ENCODE peak calls at places on chromosomes 1 and 21, in seven cellular contexts. T, Q, R, W, H, O and L are unnamed samples.

GRCh38 chr1:160997323-160998038 is 23.5 kb downstream of the F11R start:
- DNase-seq in T (no peak), Q (peak), R (peak), W (peak), H (no peak), O (peak), L (peak)

GRCh38 chr21:27423906-27424595 is 457.2 kb upstream of the ADAMTS5 start:
- DNase-seq in T (no peak), Q (peak), R (peak), W (no peak), H (peak), O (no peak), L (peak)

GRCh38 chr1:114219247-114219872 is 65.7 kb upstream of the SYT6 start:
- DNase-seq in T (no peak), Q (peak), R (peak), W (no peak), H (no peak), O (no peak), L (peak)

GRCh38 chr21:16713331-16714114 is 799.3 kb upstream of the CXADR start:
- DNase-seq in T (no peak), Q (peak), R (peak), W (no peak), H (no peak), O (no peak), L (peak)

GRCh38 chr1:246750752-246751151 is 26.5 kb downstream of the SCCPDH start:
- DNase-seq in T (no peak), Q (no peak), R (no peak), W (no peak), H (no peak), O (no peak), L (peak)

GRCh38 chr1:21289700-21290545 is at the start of gene ECE1:
- DNase-seq in T (no peak), Q (no peak), R (no peak), W (peak), H (no peak), O (peak), L (no peak)

GRCh38 chr21:44000360-44000759 is 11.7 kb upstream of the TRAPPC10 start:
- DNase-seq in T (no peak), Q (no peak), R (no peak), W (no peak), H (no peak), O (no peak), L (no peak)

GRCh38 chr1:88060112-88060673 is 623.9 kb upstream of the PKN2 start:
- DNase-seq in T (no peak), Q (no peak), R (no peak), W (no peak), H (no peak), O (no peak), L (no peak)

GRCh38 chr1:220287129-220287528 is 14.9 kb upstream of the RAB3GAP2 start:
- DNase-seq in T (no peak), Q (no peak), R (no peak), W (no peak), H (no peak), O (no peak), L (no peak)

GRCh38 chr1:66300986-66301451 is 232.9 kb upstream of the SGIP1 start:
- DNase-seq in T (no peak), Q (peak), R (peak), W (no peak), H (no peak), O (no peak), L (peak)

GRCh38 chr1:195332102-195332501 is 1276.1 kb downstream of the KCNT2 start:
- DNase-seq in T (no peak), Q (no peak), R (no peak), W (no peak), H (no peak), O (no peak), L (no peak)

GRCh38 chr1:96559707-96560588 is 161.6 kb upstream of the PTBP2 start:
- DNase-seq in T (peak), Q (peak), R (peak), W (peak), H (peak), O (no peak), L (peak)

GRCh38 chr1:70685300-70686286 is 274.5 kb downstream of the CTH start:
- DNase-seq in T (peak), Q (peak), R (peak), W (peak), H (no peak), O (no peak), L (peak)

GRCh38 chr1:22790232-22791008 is 79.8 kb downstream of the EPHB2 start:
- DNase-seq in T (no peak), Q (no peak), R (no peak), W (peak), H (no peak), O (no peak), L (no peak)

GRCh38 chr1:39205102-39205780 is 746 bp downstream of the MACF1 start:
- DNase-seq in T (no peak), Q (peak), R (peak), W (peak), H (no peak), O (no peak), L (peak)

GRCh38 chr21:31395268-31395667 is 51.2 kb upstream of the TIAM1 start:
- DNase-seq in T (no peak), Q (no peak), R (no peak), W (no peak), H (no peak), O (no peak), L (no peak)

GRCh38 chr1:5822726-5823125 is 169.5 kb downstream of the NPHP4 start:
- DNase-seq in T (no peak), Q (no peak), R (no peak), W (no peak), H (no peak), O (peak), L (no peak)
- TF ChIP-seq CTCF in T (no peak), Q (no peak), R (no peak), W (no peak), H (no peak), O (no peak), L (no peak)

GRCh38 chr1:2557146-2558029 is 1.2 kb downstream of the TNFRSF14 start:
- DNase-seq in T (no peak), Q (no peak), R (no peak), W (no peak), H (no peak), O (no peak), L (no peak)
- TF ChIP-seq CTCF in T (no peak), Q (no peak), R (no peak), W (no peak), H (no peak), O (no peak), L (no peak)

DNA sequence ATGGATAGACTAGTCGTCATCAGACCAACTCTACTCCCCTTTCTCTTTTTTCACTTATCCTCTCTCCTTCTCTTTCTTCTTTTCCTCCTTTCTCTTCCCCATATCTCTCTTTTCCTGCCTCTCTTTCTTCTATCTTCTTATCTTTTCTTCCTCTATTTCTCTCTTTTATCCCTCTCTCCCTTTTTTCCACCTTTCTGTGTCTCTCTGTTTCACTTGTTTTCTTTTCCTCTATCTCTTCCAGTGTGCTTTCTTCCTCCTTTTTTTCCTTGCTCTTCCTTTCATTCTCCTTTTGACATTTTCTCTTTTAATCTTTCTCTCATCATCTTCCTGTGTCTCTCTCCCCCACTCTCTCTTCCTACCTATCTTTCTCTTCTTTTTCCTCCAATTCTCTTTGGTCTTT is 159.0 kb upstream of the PTGFR start:
- DNase-seq in T (no peak), Q (no peak), R (no peak), W (no peak), H (no peak), O (no peak), L (no peak)
- TF ChIP-seq CTCF in T (no peak), Q (no peak), R (no peak), W (no peak), H (no peak), O (no peak), L (no peak)

GRCh38 chr1:236556606-236557005 is 32.8 kb downstream of the LGALS8 start:
- DNase-seq in T (no peak), Q (no peak), R (no peak), W (no peak), H (no peak), O (no peak), L (no peak)

GRCh38 chr1:236561976-236562375 is 38.2 kb downstream of the LGALS8 start:
- DNase-seq in T (no peak), Q (no peak), R (no peak), W (no peak), H (no peak), O (no peak), L (no peak)

GRCh38 chr1:236565530-236565929 is 38.8 kb downstream of the HEATR1 start:
- DNase-seq in T (no peak), Q (no peak), R (no peak), W (no peak), H (no peak), O (no peak), L (no peak)

GRCh38 chr1:236558069-236558468 is 34.3 kb downstream of the LGALS8 start:
- DNase-seq in T (no peak), Q (no peak), R (no peak), W (no peak), H (no peak), O (no peak), L (no peak)

DNA sequence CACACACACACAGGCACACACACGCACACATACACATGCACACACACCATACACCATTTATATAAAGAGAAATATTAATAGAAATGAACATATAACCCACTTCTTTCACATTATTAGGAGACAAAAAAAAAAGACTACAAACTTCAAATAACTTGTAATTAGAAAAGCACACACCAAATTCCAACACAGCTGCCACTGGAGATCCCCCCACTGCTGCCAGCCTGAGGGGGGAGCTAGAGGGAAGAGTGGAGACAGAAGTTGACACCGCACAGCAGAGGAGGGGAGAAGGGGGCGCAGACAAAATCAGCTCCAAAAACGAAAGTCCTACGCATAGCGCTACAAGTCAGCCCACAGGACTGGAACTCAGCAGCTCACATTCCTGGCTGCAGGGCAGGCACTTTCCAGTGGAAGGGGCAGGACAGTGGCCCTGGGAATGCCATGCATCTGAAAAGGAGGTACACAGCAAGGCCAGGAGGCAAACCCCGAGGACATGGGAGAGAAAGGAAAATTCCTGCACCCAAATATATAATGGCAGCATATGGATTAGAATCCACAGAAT is 36.5 kb downstream of the LGALS8 start:
- DNase-seq in T (no peak), Q (no peak), R (no peak), W (no peak), H (no peak), O (no peak), L (no peak)
- TF ChIP-seq CTCF in T (no peak), Q (peak), R (no peak), W (no peak), H (no peak), O (no peak), L (no peak)